ENCODE peak calls at places on chromosomes 12 and 14, in ten cellular contexts. One of them, this sample, is unnamed.

GRCh38 chr14:20219033-20219432 is 4.5 kb upstream of the OR11H6 start:
- DNase-seq in GM13977: no peak
- DNase-seq in heart left ventricle: no peak
- DNase-seq in fibroblast of mammary gland: peak; percentile 9
- DNase-seq in endothelial cell of umbilical vein: no peak
- DNase-seq in left ventricle myocardium inferior: no peak
- DNase-seq in PC-3: peak; percentile 12
- DNase-seq in CD4-positive, alpha-beta T cell: no peak
- DNase-seq in omental fat pad: no peak
- DNase-seq in Calu3: no peak
- DNase-seq in this sample: no peak

GRCh38 chr12:58529897-58530296 is 390.4 kb downstream of the LRIG3 start:
- DNase-seq in GM13977: no peak
- DNase-seq in heart left ventricle: no peak
- DNase-seq in fibroblast of mammary gland: peak; percentile 98
- DNase-seq in endothelial cell of umbilical vein: no peak
- DNase-seq in left ventricle myocardium inferior: no peak
- DNase-seq in PC-3: peak; percentile 86
- DNase-seq in CD4-positive, alpha-beta T cell: no peak
- DNase-seq in omental fat pad: no peak
- DNase-seq in Calu3: no peak
- DNase-seq in this sample: no peak

GRCh38 chr14:62213516-62213915 is 451.3 kb downstream of the SNAPC1 start:
- DNase-seq in GM13977: peak; percentile 3
- DNase-seq in heart left ventricle: no peak
- DNase-seq in fibroblast of mammary gland: peak; percentile 79
- DNase-seq in endothelial cell of umbilical vein: peak; percentile 12
- DNase-seq in left ventricle myocardium inferior: no peak
- DNase-seq in PC-3: peak; percentile 2
- DNase-seq in CD4-positive, alpha-beta T cell: no peak
- DNase-seq in omental fat pad: no peak
- DNase-seq in Calu3: no peak
- DNase-seq in this sample: no peak

GRCh38 chr12:102871014-102871413 is 46.0 kb downstream of the PAH start:
- DNase-seq in GM13977: no peak
- DNase-seq in heart left ventricle: no peak
- DNase-seq in fibroblast of mammary gland: no peak
- DNase-seq in endothelial cell of umbilical vein: no peak
- DNase-seq in left ventricle myocardium inferior: no peak
- DNase-seq in PC-3: no peak
- DNase-seq in CD4-positive, alpha-beta T cell: no peak
- DNase-seq in omental fat pad: no peak
- DNase-seq in Calu3: no peak
- DNase-seq in this sample: no peak

GRCh38 chr14:54301349-54301748 is 95.5 kb upstream of the CDKN3 start:
- DNase-seq in GM13977: no peak
- DNase-seq in heart left ventricle: no peak
- DNase-seq in fibroblast of mammary gland: no peak
- DNase-seq in endothelial cell of umbilical vein: no peak
- DNase-seq in left ventricle myocardium inferior: no peak
- DNase-seq in PC-3: no peak
- DNase-seq in CD4-positive, alpha-beta T cell: no peak
- DNase-seq in omental fat pad: no peak
- DNase-seq in Calu3: no peak
- DNase-seq in this sample: no peak

GRCh38 chr12:88325076-88325827 is 183.1 kb downstream of the TMTC3 start:
- DNase-seq in GM13977: no peak
- DNase-seq in heart left ventricle: no peak
- DNase-seq in fibroblast of mammary gland: peak; percentile 97
- DNase-seq in endothelial cell of umbilical vein: peak; percentile 88
- DNase-seq in left ventricle myocardium inferior: no peak
- DNase-seq in PC-3: peak; percentile 92
- DNase-seq in CD4-positive, alpha-beta T cell: no peak
- DNase-seq in omental fat pad: no peak
- DNase-seq in Calu3: no peak
- DNase-seq in this sample: no peak

GRCh38 chr14:105702275-105702817 is 176.0 kb downstream of the TMEM121 start:
- DNase-seq in GM13977: no peak
- DNase-seq in heart left ventricle: no peak
- DNase-seq in fibroblast of mammary gland: no peak
- DNase-seq in endothelial cell of umbilical vein: no peak
- DNase-seq in left ventricle myocardium inferior: no peak
- DNase-seq in PC-3: no peak
- DNase-seq in CD4-positive, alpha-beta T cell: no peak
- DNase-seq in omental fat pad: no peak
- DNase-seq in Calu3: no peak
- DNase-seq in this sample: no peak

GRCh38 chr14:104766863-104767633 is 14.1 kb downstream of the SIVA1 start:
- DNase-seq in GM13977: no peak
- DNase-seq in heart left ventricle: no peak
- DNase-seq in fibroblast of mammary gland: no peak
- DNase-seq in endothelial cell of umbilical vein: no peak
- DNase-seq in left ventricle myocardium inferior: no peak
- DNase-seq in PC-3: no peak
- DNase-seq in CD4-positive, alpha-beta T cell: no peak
- DNase-seq in omental fat pad: no peak
- DNase-seq in Calu3: no peak
- DNase-seq in this sample: no peak

GRCh38 chr12:95663525-95663924 is 112.2 kb upstream of the USP44 start:
- DNase-seq in GM13977: no peak
- DNase-seq in heart left ventricle: no peak
- DNase-seq in fibroblast of mammary gland: no peak
- DNase-seq in endothelial cell of umbilical vein: peak; percentile 97
- DNase-seq in left ventricle myocardium inferior: no peak
- DNase-seq in PC-3: no peak
- DNase-seq in CD4-positive, alpha-beta T cell: no peak
- DNase-seq in omental fat pad: no peak
- DNase-seq in Calu3: no peak
- DNase-seq in this sample: no peak

GRCh38 chr12:12757121-12757520 is 28.3 kb upstream of the APOLD1 start:
- DNase-seq in GM13977: no peak
- DNase-seq in heart left ventricle: no peak
- DNase-seq in fibroblast of mammary gland: no peak
- DNase-seq in endothelial cell of umbilical vein: no peak
- DNase-seq in left ventricle myocardium inferior: no peak
- DNase-seq in PC-3: no peak
- DNase-seq in CD4-positive, alpha-beta T cell: no peak
- DNase-seq in omental fat pad: no peak
- DNase-seq in Calu3: no peak
- DNase-seq in this sample: no peak

GRCh38 chr12:78392918-78393317 is 471.7 kb upstream of the SYT1 start:
- DNase-seq in GM13977: no peak
- DNase-seq in heart left ventricle: no peak
- DNase-seq in fibroblast of mammary gland: peak; percentile 46
- DNase-seq in endothelial cell of umbilical vein: peak; percentile 2
- DNase-seq in left ventricle myocardium inferior: no peak
- DNase-seq in PC-3: peak; percentile 56
- DNase-seq in CD4-positive, alpha-beta T cell: no peak
- DNase-seq in omental fat pad: no peak
- DNase-seq in Calu3: no peak
- DNase-seq in this sample: no peak
- TF ChIP-seq CTCF in GM13977: peak; percentile 4
- TF ChIP-seq CTCF in heart left ventricle: no peak
- TF ChIP-seq CTCF in fibroblast of mammary gland: peak; percentile 19
- TF ChIP-seq CTCF in endothelial cell of umbilical vein: no peak
- TF ChIP-seq CTCF in left ventricle myocardium inferior: no peak
- TF ChIP-seq CTCF in PC-3: peak; percentile 63
- TF ChIP-seq CTCF in CD4-positive, alpha-beta T cell: no peak
- TF ChIP-seq CTCF in omental fat pad: no peak
- TF ChIP-seq CTCF in Calu3: no peak
- TF ChIP-seq CTCF in this sample: no peak

GRCh38 chr14:31283153-31283552 is 75.6 kb upstream of the HECTD1 start:
- DNase-seq in GM13977: no peak
- DNase-seq in heart left ventricle: no peak
- DNase-seq in fibroblast of mammary gland: no peak
- DNase-seq in endothelial cell of umbilical vein: no peak
- DNase-seq in left ventricle myocardium inferior: no peak
- DNase-seq in PC-3: no peak
- DNase-seq in CD4-positive, alpha-beta T cell: no peak
- DNase-seq in omental fat pad: no peak
- DNase-seq in Calu3: no peak
- DNase-seq in this sample: no peak

GRCh38 chr14:31283568-31284252 is 76.1 kb upstream of the HECTD1 start:
- DNase-seq in GM13977: no peak
- DNase-seq in heart left ventricle: no peak
- DNase-seq in fibroblast of mammary gland: no peak
- DNase-seq in endothelial cell of umbilical vein: peak; percentile 49
- DNase-seq in left ventricle myocardium inferior: no peak
- DNase-seq in PC-3: no peak
- DNase-seq in CD4-positive, alpha-beta T cell: no peak
- DNase-seq in omental fat pad: no peak
- DNase-seq in Calu3: no peak
- DNase-seq in this sample: no peak

GRCh38 chr14:31287294-31287972 is 79.8 kb upstream of the HECTD1 start:
- DNase-seq in GM13977: no peak
- DNase-seq in heart left ventricle: no peak
- DNase-seq in fibroblast of mammary gland: no peak
- DNase-seq in endothelial cell of umbilical vein: no peak
- DNase-seq in left ventricle myocardium inferior: no peak
- DNase-seq in PC-3: no peak
- DNase-seq in CD4-positive, alpha-beta T cell: no peak
- DNase-seq in omental fat pad: no peak
- DNase-seq in Calu3: no peak
- DNase-seq in this sample: no peak

GRCh38 chr14:31291210-31291609 is 83.6 kb upstream of the HECTD1 start:
- DNase-seq in GM13977: no peak
- DNase-seq in heart left ventricle: no peak
- DNase-seq in fibroblast of mammary gland: no peak
- DNase-seq in endothelial cell of umbilical vein: peak; percentile 24
- DNase-seq in left ventricle myocardium inferior: no peak
- DNase-seq in PC-3: no peak
- DNase-seq in CD4-positive, alpha-beta T cell: no peak
- DNase-seq in omental fat pad: no peak
- DNase-seq in Calu3: no peak
- DNase-seq in this sample: no peak

GRCh38 chr14:31286456-31287293 is 79.1 kb upstream of the HECTD1 start:
- DNase-seq in GM13977: no peak
- DNase-seq in heart left ventricle: no peak
- DNase-seq in fibroblast of mammary gland: no peak
- DNase-seq in endothelial cell of umbilical vein: no peak
- DNase-seq in left ventricle myocardium inferior: no peak
- DNase-seq in PC-3: peak; percentile 49
- DNase-seq in CD4-positive, alpha-beta T cell: no peak
- DNase-seq in omental fat pad: no peak
- DNase-seq in Calu3: no peak
- DNase-seq in this sample: no peak
- TF ChIP-seq CTCF in GM13977: peak; percentile 36
- TF ChIP-seq CTCF in heart left ventricle: peak; percentile 12
- TF ChIP-seq CTCF in fibroblast of mammary gland: peak; percentile 35
- TF ChIP-seq CTCF in endothelial cell of umbilical vein: peak; percentile 27
- TF ChIP-seq CTCF in left ventricle myocardium inferior: peak; percentile 42
- TF ChIP-seq CTCF in PC-3: peak; percentile 53
- TF ChIP-seq CTCF in CD4-positive, alpha-beta T cell: peak; percentile 16
- TF ChIP-seq CTCF in omental fat pad: no peak
- TF ChIP-seq CTCF in Calu3: peak; percentile 11
- TF ChIP-seq CTCF in this sample: no peak

GRCh38 chr12:86914716-86915115 is 658.5 kb upstream of the MGAT4C start:
- DNase-seq in GM13977: peak; percentile 29
- DNase-seq in heart left ventricle: no peak
- DNase-seq in fibroblast of mammary gland: peak; percentile 52
- DNase-seq in endothelial cell of umbilical vein: peak; percentile 69
- DNase-seq in left ventricle myocardium inferior: no peak
- DNase-seq in PC-3: peak; percentile 61
- DNase-seq in CD4-positive, alpha-beta T cell: no peak
- DNase-seq in omental fat pad: no peak
- DNase-seq in Calu3: peak; percentile 56
- DNase-seq in this sample: no peak
- TF ChIP-seq CTCF in GM13977: peak; percentile 52
- TF ChIP-seq CTCF in heart left ventricle: no peak
- TF ChIP-seq CTCF in fibroblast of mammary gland: peak; percentile 49
- TF ChIP-seq CTCF in endothelial cell of umbilical vein: peak; percentile 56
- TF ChIP-seq CTCF in left ventricle myocardium inferior: peak; percentile 52
- TF ChIP-seq CTCF in PC-3: peak; percentile 76
- TF ChIP-seq CTCF in CD4-positive, alpha-beta T cell: no peak
- TF ChIP-seq CTCF in omental fat pad: no peak
- TF ChIP-seq CTCF in Calu3: peak; percentile 44
- TF ChIP-seq CTCF in this sample: no peak

DNA sequence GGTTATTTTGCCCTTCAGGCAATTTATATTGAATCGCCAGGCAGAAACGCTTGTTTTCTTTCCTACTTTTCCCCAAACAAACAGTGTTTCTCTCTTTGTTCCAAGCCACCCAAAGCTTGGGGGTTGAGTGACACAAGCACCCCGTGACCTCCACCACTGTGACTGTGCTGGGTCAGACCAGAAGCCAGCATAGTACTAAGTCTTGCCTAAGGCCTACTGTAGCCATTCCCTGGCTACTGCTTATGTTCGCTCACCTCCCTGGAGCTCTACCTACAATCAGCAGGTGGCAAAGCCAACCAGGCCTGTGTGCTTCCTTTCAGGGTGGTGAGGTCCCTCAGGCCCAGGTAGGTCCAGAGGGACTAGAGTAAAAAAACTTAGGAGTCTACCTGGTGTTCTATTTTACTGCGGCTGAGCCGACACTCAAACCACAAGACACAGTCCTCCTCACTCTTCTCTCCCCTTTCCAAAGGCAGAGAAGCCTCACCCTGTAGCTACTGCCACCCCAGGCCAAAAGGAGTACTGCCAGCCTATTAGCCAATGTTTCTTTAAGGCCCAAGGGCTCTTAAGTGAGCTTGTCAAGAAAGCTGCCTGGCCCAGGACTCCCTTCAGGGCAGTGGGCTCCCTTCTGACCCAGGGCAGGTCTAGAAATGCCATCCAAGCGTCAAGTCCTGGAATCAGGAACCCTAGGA is 411.8 kb upstream of the MIS18BP1 start:
- DNase-seq in GM13977: no peak
- DNase-seq in heart left ventricle: peak; percentile 12
- DNase-seq in fibroblast of mammary gland: no peak
- DNase-seq in endothelial cell of umbilical vein: no peak
- DNase-seq in left ventricle myocardium inferior: no peak
- DNase-seq in PC-3: peak; percentile 35
- DNase-seq in CD4-positive, alpha-beta T cell: no peak
- DNase-seq in omental fat pad: no peak
- DNase-seq in Calu3: no peak
- DNase-seq in this sample: no peak
- TF ChIP-seq CTCF in GM13977: no peak
- TF ChIP-seq CTCF in heart left ventricle: no peak
- TF ChIP-seq CTCF in fibroblast of mammary gland: no peak
- TF ChIP-seq CTCF in endothelial cell of umbilical vein: peak; percentile 13
- TF ChIP-seq CTCF in left ventricle myocardium inferior: no peak
- TF ChIP-seq CTCF in PC-3: peak; percentile 47
- TF ChIP-seq CTCF in CD4-positive, alpha-beta T cell: no peak
- TF ChIP-seq CTCF in omental fat pad: no peak
- TF ChIP-seq CTCF in Calu3: no peak
- TF ChIP-seq CTCF in this sample: no peak